ENCODE peak calls at places on chromosomes 16 and 17, in four cellular contexts. J is heart left ventricle, Q is IMR-90, R is brain microvascular endothelial cell. F is an unnamed sample.

GRCh38 chr17:57957120-57957850 is 2.1 kb upstream of the CUEDC1 start:
- DNase-seq in R (no peak), Q (no peak), J (no peak), F (no peak)

GRCh38 chr17:2853111-2853721 is 57.0 kb downstream of the RAP1GAP2 start:
- DNase-seq in Q (peak; percentile 49), R (peak; percentile 30), J (peak; percentile 71), F (peak; percentile 76)

GRCh38 chr17:74529243-74529642 is 2.0 kb downstream of the CD300LB start:
- DNase-seq in Q (no peak), R (no peak), J (no peak), F (no peak)

GRCh38 chr16:35752773-35753558 is 2293.6 kb downstream of the TP53TG3F start:
- DNase-seq in J (no peak), Q (no peak), R (no peak), F (no peak)

GRCh38 chr17:28598389-28598788 is 436 bp downstream of the SPAG5 start:
- DNase-seq in Q (no peak), J (no peak), R (no peak), F (no peak)

GRCh38 chr17:29151567-29151966 is 28.6 kb downstream of the MYO18A start:
- DNase-seq in Q (peak; percentile 73), R (peak; percentile 65), J (no peak), F (peak; percentile 53)

GRCh38 chr17:44830359-44831269 is 527 bp upstream of the GJC1 start:
- DNase-seq in R (no peak), J (peak; percentile 33), Q (no peak), F (peak; percentile 45)

GRCh38 chr16:4160663-4161436 is 44.6 kb upstream of the ADCY9 start:
- DNase-seq in J (no peak), Q (no peak), R (no peak), F (no peak)

GRCh38 chr17:48613862-48614694 is 1.0 kb downstream of the HOXB8 start:
- DNase-seq in Q (peak; percentile 31), J (no peak), R (no peak), F (peak; percentile 25)

GRCh38 chr16:55734665-55735064 is 78.9 kb downstream of the SLC6A2 start:
- DNase-seq in R (no peak), Q (no peak), J (no peak), F (no peak)
- TF ChIP-seq CTCF in R (no peak), Q (no peak), J (no peak), F (no peak)

GRCh38 chr17:30958187-30958586 is 12.7 kb upstream of the RNF135 start:
- DNase-seq in J (no peak), R (no peak), Q (no peak), F (no peak)
- H3K4me3 ChIP-seq in J (no peak overlapping the region), R (no peak overlapping the region), Q (no peak overlapping the region), F (no peak overlapping the region)

GRCh38 chr17:77045441-77046041 is 95.2 kb upstream of the SEC14L1 start:
- DNase-seq in Q (peak; percentile 7), R (no peak), J (no peak), F (peak; percentile 95)

GRCh38 chr17:77054926-77055325 is 85.8 kb upstream of the SEC14L1 start:
- DNase-seq in J (no peak), R (no peak), Q (no peak), F (no peak)

GRCh38 chr17:77049440-77049839 is 91.3 kb upstream of the SEC14L1 start:
- DNase-seq in J (no peak), R (no peak), Q (no peak), F (peak; percentile 37)
- TF ChIP-seq CTCF in J (no peak), R (no peak), Q (no peak), F (peak; percentile 28)

GRCh38 chr16:728131-728889 is 1.4 kb downstream of the HAGHL start:
- DNase-seq in R (peak; percentile 63), J (peak; percentile 61), Q (peak; percentile 78), F (peak; percentile 89)
- H3K4me3 ChIP-seq in R (peak overlapping the region; percentile 67), J (peak overlapping the region; percentile 50), Q (peak overlapping the region; percentile 62), F (peak overlapping the region; percentile 72)

GRCh38 chr16:12199524-12199923 is 223.0 kb downstream of the SNX29 start:
- DNase-seq in J (no peak), R (no peak), Q (no peak), F (no peak)

GRCh38 chr16:12201863-12202262 is 225.3 kb downstream of the SNX29 start:
- DNase-seq in R (no peak), J (no peak), Q (no peak), F (no peak)

GRCh38 chr16:12203780-12204351 is 227.3 kb downstream of the SNX29 start:
- DNase-seq in Q (no peak), R (no peak), J (no peak), F (no peak)

GRCh38 chr16:12204601-12205000 is 228.1 kb downstream of the SNX29 start:
- DNase-seq in Q (no peak), J (no peak), R (no peak), F (no peak)

DNA sequence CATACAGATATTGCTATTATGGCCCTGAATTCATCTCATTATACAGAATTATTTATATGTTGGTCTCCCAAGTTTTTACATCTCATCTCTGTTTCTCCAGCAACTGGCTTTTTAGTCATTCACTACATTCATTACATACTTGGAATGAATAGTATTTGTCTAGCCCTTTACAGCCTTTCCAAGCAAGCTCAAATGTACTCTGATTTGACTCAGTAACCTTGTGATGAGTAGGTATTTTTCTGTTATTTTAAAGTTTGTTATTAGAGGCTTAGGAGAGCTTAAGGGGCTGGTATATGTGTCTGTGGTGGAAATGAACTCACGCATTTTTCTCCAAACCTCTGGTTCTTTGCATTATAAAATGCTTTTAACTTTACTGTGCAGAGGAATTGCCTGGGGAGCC is 224.7 kb downstream of the SNX29 start:
- DNase-seq in J (no peak), R (no peak), Q (peak; percentile 62), F (no peak)
- TF ChIP-seq CTCF in J (no peak), R (no peak), Q (no peak), F (no peak)

GRCh38 chr17:8137645-8138342 is 13.9 kb upstream of the HES7 start:
- DNase-seq in Q (no peak), R (no peak), J (no peak), F (no peak)
- H3K4me3 ChIP-seq in Q (peak overlapping the region; percentile 33), R (peak overlapping the region; percentile 47), J (peak overlapping the region; percentile 13), F (peak overlapping the region; percentile 39)

DNA sequence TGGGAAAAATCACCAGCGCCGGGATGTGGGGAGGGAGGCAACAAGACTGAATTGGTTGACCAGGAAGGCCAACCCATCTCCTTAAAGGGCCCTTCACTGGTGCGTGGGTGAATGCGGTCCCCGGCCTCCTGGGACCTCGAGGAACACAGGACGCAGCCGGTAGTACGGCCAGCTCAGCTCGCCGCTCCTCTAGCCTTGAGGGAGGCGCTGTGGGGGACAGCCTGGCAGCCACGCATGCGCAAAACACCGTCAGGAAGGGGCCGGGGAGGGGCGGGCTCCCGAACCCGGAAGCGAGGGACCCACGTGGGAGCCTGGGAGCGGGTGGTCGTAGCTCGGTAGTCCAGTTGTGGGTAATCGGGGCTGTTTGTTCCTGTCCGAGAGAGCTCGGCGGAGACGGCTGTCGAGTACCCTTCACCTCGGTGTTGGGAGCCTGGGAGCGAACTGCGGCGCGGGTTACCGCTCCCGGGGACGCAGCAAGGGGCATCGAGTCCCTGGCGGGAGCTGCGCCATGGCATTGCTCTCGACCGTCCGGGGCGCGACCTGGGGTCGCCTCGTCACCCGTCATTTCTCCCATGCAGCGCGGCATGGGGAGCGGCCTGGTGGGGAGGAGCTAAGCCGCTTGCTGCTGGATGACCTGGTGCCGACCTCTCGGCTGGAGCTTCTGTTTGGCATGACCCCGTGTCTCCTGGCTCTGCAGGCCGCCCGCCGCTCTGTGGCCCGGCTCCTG is at the start of gene MRM1:
- DNase-seq in R (peak; percentile 81), Q (peak; percentile 89), J (peak; percentile 95), F (peak; percentile 88)
- TF ChIP-seq CTCF in R (peak; percentile 32), Q (peak; percentile 23), J (no peak), F (no peak)

GRCh38 chr17:79779661-79780365 is 1.9 kb downstream of the CBX2 start:
- DNase-seq in R (no peak), J (no peak), Q (no peak), F (peak; percentile 74)
- H3K4me3 ChIP-seq in R (no peak overlapping the region), J (no peak overlapping the region), Q (no peak overlapping the region), F (no peak overlapping the region)